ENCODE peak calls at places on chromosome 11, in six cellular contexts. One of them, this sample, is unnamed.

GRCh38 chr11:74069146-74070046 is 60.5 kb upstream of the UCP3 start:
- DNase-seq in SHP77: no peak
- DNase-seq in T-helper 1 cell: no peak
- DNase-seq in CD8-positive, alpha-beta T cell: no peak
- DNase-seq in M059J: peak; percentile 5
- DNase-seq in GDM1: no peak
- DNase-seq in this sample: no peak

GRCh38 chr11:65591939-65592814 is 3.4 kb downstream of the KCNK7 start:
- DNase-seq in SHP77: no peak
- DNase-seq in T-helper 1 cell: no peak
- DNase-seq in CD8-positive, alpha-beta T cell: no peak
- DNase-seq in M059J: no peak
- DNase-seq in GDM1: no peak
- DNase-seq in this sample: no peak

GRCh38 chr11:117884994-117885393 is 8.5 kb upstream of the FXYD6 start:
- DNase-seq in SHP77: no peak
- DNase-seq in T-helper 1 cell: no peak
- DNase-seq in CD8-positive, alpha-beta T cell: peak; percentile 34
- DNase-seq in M059J: no peak
- DNase-seq in GDM1: no peak
- DNase-seq in this sample: no peak

GRCh38 chr11:121514401-121514981 is 61.7 kb upstream of the SORL1-AS1 start:
- DNase-seq in SHP77: no peak
- DNase-seq in T-helper 1 cell: no peak
- DNase-seq in CD8-positive, alpha-beta T cell: no peak
- DNase-seq in M059J: no peak
- DNase-seq in GDM1: no peak
- DNase-seq in this sample: no peak

GRCh38 chr11:134585666-134586285 is 173.7 kb upstream of the B3GAT1 start:
- DNase-seq in SHP77: no peak
- DNase-seq in T-helper 1 cell: no peak
- DNase-seq in CD8-positive, alpha-beta T cell: no peak
- DNase-seq in M059J: no peak
- DNase-seq in GDM1: no peak
- DNase-seq in this sample: no peak

GRCh38 chr11:36360318-36360717 is 64.2 kb downstream of the PRR5L start:
- DNase-seq in SHP77: no peak
- DNase-seq in T-helper 1 cell: no peak
- DNase-seq in CD8-positive, alpha-beta T cell: no peak
- DNase-seq in M059J: no peak
- DNase-seq in GDM1: no peak
- DNase-seq in this sample: no peak

GRCh38 chr11:70483077-70483861 is 84.9 kb downstream of the CTTN start:
- DNase-seq in SHP77: no peak
- DNase-seq in T-helper 1 cell: no peak
- DNase-seq in CD8-positive, alpha-beta T cell: no peak
- DNase-seq in M059J: peak; percentile 75
- DNase-seq in GDM1: peak; percentile 66
- DNase-seq in this sample: peak; percentile 57

GRCh38 chr11:28838741-28839140 is 730.6 kb downstream of the METTL15 start:
- DNase-seq in SHP77: no peak
- DNase-seq in T-helper 1 cell: no peak
- DNase-seq in CD8-positive, alpha-beta T cell: no peak
- DNase-seq in M059J: peak; percentile 72
- DNase-seq in GDM1: no peak
- DNase-seq in this sample: no peak

GRCh38 chr11:121249039-121249663 is 43.4 kb upstream of the SC5D start:
- DNase-seq in SHP77: no peak
- DNase-seq in T-helper 1 cell: peak; percentile 40
- DNase-seq in CD8-positive, alpha-beta T cell: no peak
- DNase-seq in M059J: peak; percentile 84
- DNase-seq in GDM1: no peak
- DNase-seq in this sample: peak; percentile 62